ENCODE peak calls at places on chromosome 10, in seven cellular contexts. W is effector CD4-positive, alpha-beta T cell; S is NCI-H2171 treated with DMSO at 0.1 percent for 48 hours; V is occipital lobe; O is stimulated activated naive CD4-positive, alpha-beta T cell; E is AG08395; H is GM04503. K is an unnamed sample.
A peak's percentile ranks its signal among the peaks of the same experiment; 100 is the strongest.

GRCh38 chr10:15419279-15419874 is 48.3 kb upstream of the FAM171A1 start:
- DNase-seq in W (peak; percentile 23), S (peak; percentile 33), V (no peak), O (no peak), E (peak; percentile 60), H (no peak), K (peak; percentile 38)

GRCh38 chr10:67837519-67838314 is at the start of gene DNAJC12:
- DNase-seq in W (no peak), S (peak; percentile 76), V (no peak), O (no peak), E (peak; percentile 29), H (peak; percentile 11), K (peak; percentile 64)

GRCh38 chr10:95240811-95241210 is 46.8 kb downstream of the ACSM6 start:
- DNase-seq in W (no peak), S (no peak), V (no peak), O (no peak), E (no peak), H (no peak), K (no peak)

GRCh38 chr10:50788951-50789904 is 49.5 kb downstream of the ASAH2B start:
- DNase-seq in W (no peak), S (no peak), V (no peak), O (no peak), E (peak; percentile 76), H (peak; percentile 21), K (peak; percentile 38)

GRCh38 chr10:131729361-131729760 is 171.4 kb upstream of the PPP2R2D start:
- DNase-seq in W (no peak), S (no peak), V (no peak), O (no peak), E (no peak), H (no peak), K (no peak)

GRCh38 chr10:69662173-69662685 is 32.2 kb downstream of the FAM241B start:
- DNase-seq in W (no peak), S (no peak), V (no peak), O (no peak), E (no peak), H (no peak), K (no peak)

GRCh38 chr10:132634241-132634946 is 96.8 kb downstream of the INPP5A start:
- DNase-seq in W (no peak), S (no peak), V (no peak), O (no peak), E (no peak), H (no peak), K (no peak)

GRCh38 chr10:29305031-29305335 is 16.1 kb downstream of the LYZL1 start:
- DNase-seq in W (no peak), S (no peak), V (no peak), O (no peak), E (no peak), H (no peak), K (peak; percentile 51)

GRCh38 chr10:100825325-100825875 is 80.0 kb downstream of the PAX2 start:
- DNase-seq in W (no peak), S (no peak), V (no peak), O (no peak), E (no peak), H (no peak), K (no peak)

GRCh38 chr10:87847550-87847949 is 15.8 kb downstream of the KLLN start:
- DNase-seq in W (no peak), S (no peak), V (no peak), O (no peak), E (no peak), H (no peak), K (no peak)

GRCh38 chr10:70544431-70545340 is 57.9 kb downstream of the PRF1 start:
- DNase-seq in W (no peak), S (no peak), V (no peak), O (no peak), E (no peak), H (no peak), K (no peak)

GRCh38 chr10:5500910-5501309 is 1.5 kb upstream of the CALML5 start:
- DNase-seq in W (no peak), S (no peak), V (no peak), O (no peak), E (no peak), H (no peak), K (no peak)

GRCh38 chr10:117752103-117752502 is 209.6 kb downstream of the EMX2 start:
- DNase-seq in W (no peak), S (peak; percentile 12), V (no peak), O (no peak), E (no peak), H (no peak), K (no peak)

GRCh38 chr10:51743146-51743545 is 43.8 kb upstream of the CSTF2T start:
- DNase-seq in W (no peak), S (peak; percentile 75), V (no peak), O (no peak), E (peak; percentile 21), H (peak; percentile 3), K (no peak)

GRCh38 chr10:91672021-91672608 is 39.2 kb upstream of the PPP1R3C start:
- DNase-seq in W (no peak), S (peak; percentile 95), V (no peak), O (no peak), E (peak; percentile 68), H (peak; percentile 35), K (peak; percentile 91)

GRCh38 chr10:89576022-89576421 is 40.6 kb upstream of the SLC16A12 start:
- DNase-seq in W (no peak), S (no peak), V (no peak), O (no peak), E (no peak), H (no peak), K (no peak)

GRCh38 chr10:77163670-77164348 is 473.8 kb downstream of the KCNMA1 start:
- DNase-seq in W (no peak), S (no peak), V (peak; percentile 31), O (no peak), E (peak; percentile 89), H (peak; percentile 90), K (peak; percentile 95)

GRCh38 chr10:78381072-78381471 is 347.4 kb downstream of the RPS24 start:
- DNase-seq in W (no peak), S (no peak), V (no peak), O (no peak), E (no peak), H (no peak), K (no peak)

GRCh38 chr10:103712898-103713498 is 142.4 kb downstream of the SH3PXD2A start:
- DNase-seq in W (peak; percentile 71), S (peak; percentile 60), V (peak; percentile 51), O (peak; percentile 49), E (peak; percentile 80), H (no peak), K (peak; percentile 77)

GRCh38 chr10:23310443-23310842 is 34.2 kb downstream of the C10orf67 start:
- DNase-seq in W (no peak), S (no peak), V (no peak), O (no peak), E (no peak), H (no peak), K (no peak)

GRCh38 chr10:103723557-103723956 is 131.8 kb downstream of the SH3PXD2A start:
- DNase-seq in W (no peak), S (no peak), V (no peak), O (no peak), E (no peak), H (no peak), K (no peak)

GRCh38 chr10:120115959-120116358 is 223.4 kb downstream of the SEC23IP start:
- DNase-seq in W (no peak), S (peak; percentile 3), V (no peak), O (no peak), E (no peak), H (no peak), K (no peak)

GRCh38 chr10:43322769-43323168 is 48.7 kb upstream of the FXYD4 start:
- DNase-seq in W (peak; percentile 80), S (no peak), V (peak; percentile 94), O (peak; percentile 40), E (peak; percentile 27), H (no peak), K (no peak)

GRCh38 chr10:70368774-70369482 is 13.5 kb downstream of the LRRC20 start:
- DNase-seq in W (no peak), S (no peak), V (no peak), O (no peak), E (no peak), H (no peak), K (no peak)

GRCh38 chr10:68330852-68331454 is 911 bp upstream of the HNRNPH3 start:
- DNase-seq in W (no peak), S (peak; percentile 27), V (peak; percentile 50), O (peak; percentile 36), E (no peak), H (no peak), K (peak; percentile 33)

GRCh38 chr10:101367569-101368453 is 13.8 kb downstream of the BTRC start:
- DNase-seq in W (no peak), S (peak; percentile 43), V (no peak), O (no peak), E (peak; percentile 29), H (peak; percentile 13), K (peak; percentile 62)

GRCh38 chr10:43902842-43903241 is 254.2 kb upstream of the ZNF32 start:
- DNase-seq in W (no peak), S (no peak), V (no peak), O (no peak), E (no peak), H (no peak), K (no peak)

GRCh38 chr10:97508342-97508741 is 9.6 kb downstream of the UBTD1 start:
- DNase-seq in W (no peak), S (no peak), V (no peak), O (no peak), E (peak; percentile 68), H (no peak), K (peak; percentile 9)

GRCh38 chr10:131773989-131774343 is 126.8 kb upstream of the PPP2R2D start:
- DNase-seq in W (no peak), S (no peak), V (no peak), O (no peak), E (no peak), H (no peak), K (no peak)

GRCh38 chr10:111175786-111176185 is 99.0 kb downstream of the ADRA2A start:
- DNase-seq in W (no peak), S (no peak), V (no peak), O (no peak), E (no peak), H (no peak), K (no peak)

GRCh38 chr10:110525349-110526260 is 27.9 kb downstream of the DUSP5 start:
- DNase-seq in W (no peak), S (no peak), V (no peak), O (no peak), E (peak; percentile 70), H (no peak), K (peak; percentile 71)

GRCh38 chr10:103265712-103266329 is 11.1 kb upstream of the INA start:
- DNase-seq in W (no peak), S (no peak), V (no peak), O (no peak), E (peak; percentile 61), H (no peak), K (peak; percentile 62)

GRCh38 chr10:79065853-79066252 is 2.9 kb upstream of the ZMIZ1 start:
- DNase-seq in W (no peak), S (no peak), V (no peak), O (no peak), E (no peak), H (no peak), K (no peak)

GRCh38 chr10:76116523-76116922 is 685.1 kb downstream of the LRMDA start:
- DNase-seq in W (no peak), S (no peak), V (no peak), O (no peak), E (no peak), H (no peak), K (no peak)

GRCh38 chr10:101986277-101986971 is 69.5 kb downstream of the ARMH3 start:
- DNase-seq in W (no peak), S (no peak), V (no peak), O (no peak), E (no peak), H (no peak), K (no peak)

GRCh38 chr10:122114156-122114747 is 125.3 kb downstream of the TACC2 start:
- DNase-seq in W (no peak), S (peak; percentile 20), V (no peak), O (no peak), E (peak; percentile 11), H (no peak), K (no peak)

GRCh38 chr10:114266521-114266920 is 27.5 kb downstream of the VWA2 start:
- DNase-seq in W (no peak), S (peak; percentile 69), V (no peak), O (no peak), E (no peak), H (no peak), K (no peak)

GRCh38 chr10:15158448-15158847 is 10.0 kb downstream of the NMT2 start:
- DNase-seq in W (no peak), S (no peak), V (no peak), O (no peak), E (no peak), H (no peak), K (no peak)